ENCODE peak calls at places on chromosome 9, in seven cellular contexts. P is aorta; F is activated CD8-positive, alpha-beta T cell treated with anti-CD3 and anti-CD28 coated beads for 36 hours; M is stimulated activated memory B cell treated with anti-CD40 and anti-IgM and Interleukin-4, amounts not matched to agents 10 μg/mL and 1 μg/mL and 100 μg/mL, for 72 hours; N is naive B cell; R is lower lobe of right lung; I is memory B cell. X is an unnamed sample.

GRCh38 chr9:28365020-28365640 is 791.8 kb upstream of the C9orf72 start:
- ATAC-seq in P (no peak), F (no peak), M (no peak), N (no peak), R (no peak), I (no peak), X (no peak)

GRCh38 chr9:110040788-110041187 is 167.2 kb downstream of the C9orf152 start:
- ATAC-seq in P (no peak), F (no peak), M (no peak), N (no peak), R (peak), I (no peak), X (peak)

GRCh38 chr9:96486351-96487029 is 36.5 kb downstream of the HABP4 start:
- ATAC-seq in P (peak), F (no peak), M (no peak), N (no peak), R (peak), I (no peak), X (peak)

GRCh38 chr9:1202512-1203285 is 152.5 kb downstream of the DMRT2 start:
- ATAC-seq in P (no peak), F (no peak), M (no peak), N (no peak), R (no peak), I (no peak), X (no peak)

GRCh38 chr9:87699835-87700234 is 26.1 kb upstream of the CTSL start:
- ATAC-seq in P (no peak), F (no peak), M (no peak), N (no peak), R (no peak), I (no peak), X (no peak)

GRCh38 chr9:16136961-16137360 is 584.1 kb downstream of the CCDC171 start:
- ATAC-seq in P (no peak), F (no peak), M (no peak), N (no peak), R (no peak), I (no peak), X (peak)

GRCh38 chr9:70143394-70144130 is 99.9 kb downstream of the MAMDC2 start:
- ATAC-seq in P (no peak), F (no peak), M (no peak), N (no peak), R (no peak), I (no peak), X (no peak)

GRCh38 chr9:120579139-120579749 is 723 bp downstream of the CDK5RAP2 start:
- ATAC-seq in P (no peak), F (peak), M (no peak), N (no peak), R (peak), I (no peak), X (no peak)

GRCh38 chr9:7520396-7520795 is 279.2 kb downstream of the DMAC1 start:
- ATAC-seq in P (no peak), F (no peak), M (no peak), N (no peak), R (no peak), I (no peak), X (no peak)

GRCh38 chr9:33051149-33051548 is 25.3 kb downstream of the SMU1 start:
- ATAC-seq in P (no peak), F (no peak), M (no peak), N (peak), R (no peak), I (peak), X (no peak)

GRCh38 chr9:99948896-99949295 is 42.4 kb downstream of the STX17 start:
- ATAC-seq in P (no peak), F (no peak), M (no peak), N (no peak), R (no peak), I (no peak), X (no peak)